ENCODE peak calls at places on chromosomes 3 and 15, in eight cellular contexts. K is MM.1S, A is gastrocnemius medialis, T is tibial artery, M is prostate gland, P is HL-60, D is A549, R is glutamatergic neuron. C is an unnamed sample.

GRCh38 chr15:88335074-88335473 is 78.5 kb upstream of the NTRK3 start:
- DNase-seq in T (no peak), R (no peak), K (no peak), A (no peak), D (no peak), P (no peak), M (no peak), C (no peak)

GRCh38 chr15:93146196-93146595 is 57.2 kb upstream of the RGMA start:
- DNase-seq in A (no peak), P (no peak), M (no peak), T (no peak), R (no peak), K (no peak), D (no peak), C (no peak)

GRCh38 chr15:91113036-91113435 is 13.0 kb downstream of the SV2B start:
- DNase-seq in M (no peak), A (no peak), R (no peak), P (no peak), D (no peak), K (no peak), T (no peak), C (no peak)

GRCh38 chr3:18044191-18044590 is 301.8 kb upstream of the TBC1D5 start:
- DNase-seq in M (no peak), K (no peak), T (no peak), P (no peak), A (no peak), D (no peak), R (no peak), C (no peak)

GRCh38 chr3:195095035-195095703 is 175.8 kb downstream of the XXYLT1 start:
- DNase-seq in M (no peak), T (no peak), P (peak), R (peak), A (no peak), K (no peak), D (no peak), C (peak)

GRCh38 chr3:11078826-11079520 is 75.3 kb upstream of the HRH1 start:
- DNase-seq in P (peak), A (no peak), R (no peak), K (no peak), M (no peak), T (no peak), D (no peak), C (peak)

GRCh38 chr3:48411041-48411588 is 18.8 kb downstream of the PLXNB1 start:
- DNase-seq in T (peak), K (no peak), M (no peak), A (no peak), D (no peak), P (no peak), R (no peak), C (no peak)

GRCh38 chr15:52292780-52293392 is 2.7 kb downstream of the MYO5C start:
- DNase-seq in K (no peak), R (no peak), M (peak), P (no peak), D (no peak), T (no peak), A (no peak), C (no peak)

GRCh38 chr15:71278989-71279756 is 163.9 kb downstream of the THSD4 start:
- DNase-seq in T (peak), K (no peak), R (no peak), P (peak), A (peak), M (peak), D (peak), C (no peak)

GRCh38 chr3:65919841-65920240 is 118.9 kb downstream of the MAGI1 start:
- DNase-seq in R (no peak), P (no peak), K (no peak), T (no peak), A (no peak), D (no peak), M (no peak), C (no peak)

DNA sequence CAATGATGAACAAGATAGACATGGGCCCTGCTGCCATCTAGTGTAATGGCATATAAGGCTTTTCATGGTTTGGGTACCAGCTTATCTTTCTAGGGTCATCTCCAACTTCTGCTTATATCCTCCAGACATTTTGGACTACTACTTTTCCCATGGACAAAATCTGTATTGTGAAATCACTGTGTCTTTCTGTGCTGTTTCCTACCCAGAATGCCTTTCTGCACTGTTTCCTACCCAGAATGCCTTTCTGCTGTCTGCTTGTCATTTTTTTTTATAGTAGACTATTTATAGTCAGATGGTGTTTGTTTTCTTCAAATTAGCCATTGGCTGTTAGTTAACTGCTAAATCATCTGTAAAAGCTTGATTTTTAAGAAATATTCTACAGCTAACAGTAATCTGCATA is 20.1 kb downstream of the VPS8 start:
- DNase-seq in T (no peak), R (no peak), P (no peak), A (no peak), K (no peak), M (no peak), D (no peak), C (no peak)
- TF ChIP-seq CTCF in T (no peak), R (no peak), P (no peak), A (peak), K (no peak), M (no peak), D (no peak), C (no peak)

DNA sequence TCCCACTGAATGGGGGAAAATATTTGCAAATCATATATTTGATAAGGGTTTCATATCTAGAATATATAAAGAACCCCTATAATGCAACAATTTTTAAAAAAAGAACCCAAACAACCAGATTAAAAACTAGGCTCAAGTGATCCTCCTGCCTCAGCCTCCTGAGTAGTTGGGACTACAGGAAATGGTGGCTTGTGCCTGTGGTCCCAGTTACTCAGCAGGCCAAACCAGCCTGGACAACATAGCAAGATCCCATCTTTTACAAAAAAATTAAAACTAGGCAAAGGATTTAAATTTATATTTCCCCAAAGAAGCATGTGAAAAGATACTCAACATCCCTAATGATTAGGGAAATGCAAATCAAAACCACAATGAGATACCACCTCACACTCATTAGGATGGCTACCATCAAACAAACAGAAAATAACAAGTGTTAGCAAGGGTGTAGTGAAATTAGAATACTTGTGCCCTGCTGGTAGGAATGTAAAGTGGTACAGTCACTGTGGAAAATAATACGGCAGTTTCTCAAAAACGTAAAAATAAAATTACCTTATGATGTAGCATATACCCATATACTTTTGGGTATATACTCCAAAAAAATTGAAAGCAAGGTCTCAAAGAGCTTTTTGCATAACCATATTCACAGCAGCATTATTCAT is 19.7 kb downstream of the TFDP2 start:
- DNase-seq in T (no peak), A (no peak), M (no peak), P (no peak), R (no peak), D (no peak), K (no peak), C (no peak)
- TF ChIP-seq CTCF in T (no peak), A (no peak), M (no peak), P (no peak), R (peak), D (no peak), K (no peak), C (no peak)

GRCh38 chr15:55827204-55827603 is 84.3 kb upstream of the PRTG start:
- DNase-seq in K (no peak), A (no peak), T (no peak), R (no peak), P (no peak), D (no peak), M (no peak), C (no peak)

GRCh38 chr15:55823699-55824098 is 80.7 kb upstream of the PRTG start:
- DNase-seq in T (no peak), D (no peak), K (no peak), P (no peak), M (no peak), R (no peak), A (no peak), C (no peak)

GRCh38 chr15:55823191-55823670 is 80.3 kb upstream of the PRTG start:
- DNase-seq in K (no peak), M (no peak), D (no peak), P (no peak), A (no peak), T (no peak), R (no peak), C (no peak)

GRCh38 chr15:55827965-55828364 is 85.0 kb upstream of the PRTG start:
- DNase-seq in R (no peak), T (no peak), D (no peak), A (no peak), P (no peak), M (no peak), K (no peak), C (no peak)

GRCh38 chr15:55824857-55825613 is 82.1 kb upstream of the PRTG start:
- DNase-seq in A (no peak), T (no peak), M (no peak), K (no peak), D (no peak), R (no peak), P (no peak), C (no peak)
- TF ChIP-seq CTCF in A (no peak), T (no peak), M (no peak), K (no peak), D (no peak), R (no peak), P (no peak), C (no peak)

GRCh38 chr3:177802151-177802900 is 605.0 kb upstream of the TBL1XR1 start:
- DNase-seq in K (no peak), P (no peak), D (no peak), A (no peak), M (no peak), R (no peak), T (no peak), C (no peak)
- TF ChIP-seq CTCF in K (no peak), P (no peak), D (no peak), A (no peak), M (no peak), R (no peak), T (no peak), C (no peak)

GRCh38 chr15:78415284-78415683 is 22.7 kb upstream of the IREB2 start:
- DNase-seq in M (no peak), R (no peak), P (no peak), T (no peak), D (peak), A (no peak), K (peak), C (no peak)
- TF ChIP-seq CTCF in M (no peak), R (no peak), P (peak), T (no peak), D (peak), A (no peak), K (peak), C (no peak)

C was measured in CD14-positive monocyte.